ENCODE peak calls at places on chromosome 12, in eight cellular contexts. C is stimulated activated CD4-positive, alpha-beta T cell treated with anti-CD3 and anti-CD28 coated beads, Interleukin-1b, Interleukin-23, amount 100 ng/mL, for 24 hours; D is progenitor cell of endocrine pancreas; Q is putamen; L is left colon; G is activated CD4-positive, alpha-beta T cell treated with anti-CD3 and anti-CD28 coated beads, Interleukin-2, amount 50 U/mL, for 24 hours; B is naive B cell; A is naive thymus-derived CD4-positive, alpha-beta T cell. Y is an unnamed sample.

GRCh38 chr12:42299392-42300308 is 26.2 kb downstream of the ZCRB1 start:
- DNase-seq in C (peak), D (no peak), Q (no peak), L (no peak), G (peak), B (no peak), A (peak), Y (peak)

GRCh38 chr12:23098110-23099049 is 473.4 kb downstream of the ETNK1 start:
- DNase-seq in C (no peak), D (no peak), Q (no peak), L (no peak), G (no peak), B (no peak), A (no peak), Y (no peak)

GRCh38 chr12:95204141-95204866 is 13.0 kb downstream of the FGD6 start:
- DNase-seq in C (no peak), D (no peak), Q (no peak), L (peak), G (no peak), B (no peak), A (no peak), Y (peak)

GRCh38 chr12:109309441-109310246 is 560 bp upstream of the FOXN4 start:
- DNase-seq in C (no peak), D (peak), Q (no peak), L (peak), G (no peak), B (no peak), A (no peak), Y (peak)

GRCh38 chr12:124309231-124309630 is 14.3 kb downstream of the RFLNA start:
- DNase-seq in C (no peak), D (no peak), Q (no peak), L (no peak), G (no peak), B (no peak), A (no peak), Y (no peak)

GRCh38 chr12:44972746-44973421 is 78.0 kb downstream of the DBX2 start:
- DNase-seq in C (no peak), D (no peak), Q (no peak), L (no peak), G (no peak), B (no peak), A (no peak), Y (peak)

GRCh38 chr12:128266559-128267245 is at the start of gene TMEM132C:
- DNase-seq in C (no peak), D (no peak), Q (no peak), L (no peak), G (no peak), B (no peak), A (no peak), Y (no peak)

GRCh38 chr12:89390802-89391673 is 38.7 kb upstream of the DUSP6 start:
- DNase-seq in C (no peak), D (no peak), Q (no peak), L (no peak), G (no peak), B (no peak), A (no peak), Y (peak)

GRCh38 chr12:69149262-69149661 is 90.1 kb upstream of the CPSF6 start:
- DNase-seq in C (no peak), D (no peak), Q (no peak), L (no peak), G (no peak), B (no peak), A (no peak), Y (no peak)

GRCh38 chr12:32920506-32921085 is 24.0 kb upstream of the PKP2 start:
- DNase-seq in C (no peak), D (no peak), Q (no peak), L (no peak), G (no peak), B (no peak), A (no peak), Y (no peak)

GRCh38 chr12:96617178-96617577 is 127.8 kb downstream of the CFAP54 start:
- DNase-seq in C (no peak), D (no peak), Q (no peak), L (no peak), G (no peak), B (no peak), A (no peak), Y (no peak)

GRCh38 chr12:101789171-101789570 is 41.6 kb downstream of the GNPTAB start:
- DNase-seq in C (no peak), D (no peak), Q (no peak), L (no peak), G (no peak), B (no peak), A (no peak), Y (no peak)

GRCh38 chr12:11500222-11500860 is 105.0 kb upstream of the PRB2 start:
- DNase-seq in C (peak), D (peak), Q (no peak), L (peak), G (peak), B (peak), A (peak), Y (peak)

GRCh38 chr12:48988030-48988649 is 10.0 kb downstream of the WNT1 start:
- DNase-seq in C (peak), D (peak), Q (no peak), L (peak), G (peak), B (peak), A (peak), Y (peak)

GRCh38 chr12:26678697-26679660 is 154.0 kb downstream of the ITPR2 start:
- DNase-seq in C (no peak), D (no peak), Q (no peak), L (no peak), G (no peak), B (no peak), A (no peak), Y (peak)

GRCh38 chr12:64025174-64025958 is 180.9 kb downstream of the SRGAP1 start:
- DNase-seq in C (no peak), D (no peak), Q (no peak), L (no peak), G (no peak), B (no peak), A (no peak), Y (no peak)

GRCh38 chr12:94488449-94488848 is 28.8 kb upstream of the CEP83 start:
- DNase-seq in C (no peak), D (no peak), Q (no peak), L (no peak), G (no peak), B (peak), A (no peak), Y (no peak)

Y was measured in GM23248.